ENCODE peak calls at places on chromosomes 11 and 22, in eight cellular contexts. One of them, this sample, is unnamed.

GRCh38 chr11:69292221-69292648 is 1.7 kb upstream of the MYEOV start:
- DNase-seq in naive thymus-derived CD4-positive, alpha-beta T cell: peak; percentile 47
- DNase-seq in DND-41: peak; percentile 35
- DNase-seq in CD8-positive, alpha-beta memory T cell: peak; percentile 59
- DNase-seq in heart left ventricle: no peak
- DNase-seq in cardiac muscle cell: peak; percentile 39
- DNase-seq in HCT116: no peak
- DNase-seq in AG04450: no peak
- DNase-seq in this sample: peak; percentile 25

GRCh38 chr11:30107899-30108298 is 91.1 kb upstream of the KCNA4 start:
- DNase-seq in AG04450: no peak
- DNase-seq in HCT116: no peak
- DNase-seq in naive thymus-derived CD4-positive, alpha-beta T cell: no peak
- DNase-seq in CD8-positive, alpha-beta memory T cell: no peak
- DNase-seq in heart left ventricle: no peak
- DNase-seq in cardiac muscle cell: peak; percentile 85
- DNase-seq in DND-41: no peak
- DNase-seq in this sample: no peak

GRCh38 chr11:131064373-131064991 is 148.2 kb upstream of the SNX19 start:
- DNase-seq in cardiac muscle cell: peak; percentile 72
- DNase-seq in HCT116: peak; percentile 13
- DNase-seq in CD8-positive, alpha-beta memory T cell: no peak
- DNase-seq in AG04450: peak; percentile 55
- DNase-seq in naive thymus-derived CD4-positive, alpha-beta T cell: no peak
- DNase-seq in DND-41: peak; percentile 58
- DNase-seq in heart left ventricle: peak; percentile 48
- DNase-seq in this sample: no peak

GRCh38 chr11:1279674-1280055 is 29.8 kb downstream of the TOLLIP start:
- DNase-seq in HCT116: no peak
- DNase-seq in heart left ventricle: no peak
- DNase-seq in CD8-positive, alpha-beta memory T cell: no peak
- DNase-seq in AG04450: no peak
- DNase-seq in cardiac muscle cell: no peak
- DNase-seq in naive thymus-derived CD4-positive, alpha-beta T cell: no peak
- DNase-seq in DND-41: no peak
- DNase-seq in this sample: no peak

GRCh38 chr22:49238181-49239141 is 589.2 kb downstream of the BRD1 start:
- DNase-seq in CD8-positive, alpha-beta memory T cell: no peak
- DNase-seq in HCT116: no peak
- DNase-seq in AG04450: no peak
- DNase-seq in DND-41: no peak
- DNase-seq in heart left ventricle: no peak
- DNase-seq in cardiac muscle cell: no peak
- DNase-seq in naive thymus-derived CD4-positive, alpha-beta T cell: no peak
- DNase-seq in this sample: no peak

GRCh38 chr11:13962562-13963168 is at the start of gene SPON1:
- DNase-seq in HCT116: no peak
- DNase-seq in DND-41: no peak
- DNase-seq in cardiac muscle cell: peak; percentile 59
- DNase-seq in naive thymus-derived CD4-positive, alpha-beta T cell: peak; percentile 34
- DNase-seq in AG04450: no peak
- DNase-seq in heart left ventricle: peak; percentile 51
- DNase-seq in CD8-positive, alpha-beta memory T cell: peak; percentile 66
- DNase-seq in this sample: peak; percentile 51

GRCh38 chr22:17706451-17706900 is 67.8 kb downstream of the BID start:
- DNase-seq in cardiac muscle cell: peak; percentile 90
- DNase-seq in HCT116: peak; percentile 54
- DNase-seq in DND-41: peak; percentile 83
- DNase-seq in naive thymus-derived CD4-positive, alpha-beta T cell: peak; percentile 8
- DNase-seq in CD8-positive, alpha-beta memory T cell: no peak
- DNase-seq in heart left ventricle: peak; percentile 38
- DNase-seq in AG04450: peak; percentile 65
- DNase-seq in this sample: no peak

GRCh38 chr22:31870890-31871289 is 73.4 kb upstream of the YWHAH start:
- DNase-seq in cardiac muscle cell: peak; percentile 41
- DNase-seq in CD8-positive, alpha-beta memory T cell: no peak
- DNase-seq in heart left ventricle: no peak
- DNase-seq in HCT116: no peak
- DNase-seq in naive thymus-derived CD4-positive, alpha-beta T cell: no peak
- DNase-seq in DND-41: no peak
- DNase-seq in AG04450: no peak
- DNase-seq in this sample: no peak

GRCh38 chr22:25896098-25896497 is 154.1 kb downstream of the MYO18B start:
- DNase-seq in HCT116: no peak
- DNase-seq in heart left ventricle: no peak
- DNase-seq in AG04450: no peak
- DNase-seq in CD8-positive, alpha-beta memory T cell: no peak
- DNase-seq in naive thymus-derived CD4-positive, alpha-beta T cell: no peak
- DNase-seq in cardiac muscle cell: no peak
- DNase-seq in DND-41: no peak
- DNase-seq in this sample: no peak

GRCh38 chr11:12137938-12138731 is 27.7 kb downstream of the MICAL2 start:
- DNase-seq in naive thymus-derived CD4-positive, alpha-beta T cell: no peak
- DNase-seq in CD8-positive, alpha-beta memory T cell: no peak
- DNase-seq in cardiac muscle cell: peak; percentile 78
- DNase-seq in AG04450: peak; percentile 83
- DNase-seq in DND-41: no peak
- DNase-seq in heart left ventricle: no peak
- DNase-seq in HCT116: no peak
- DNase-seq in this sample: no peak

GRCh38 chr22:38872172-38872830 is at the start of gene CBX6:
- DNase-seq in heart left ventricle: peak; percentile 96
- DNase-seq in DND-41: peak; percentile 95
- DNase-seq in CD8-positive, alpha-beta memory T cell: peak; percentile 95
- DNase-seq in HCT116: peak; percentile 78
- DNase-seq in AG04450: peak; percentile 63
- DNase-seq in cardiac muscle cell: peak; percentile 96
- DNase-seq in naive thymus-derived CD4-positive, alpha-beta T cell: peak; percentile 94
- DNase-seq in this sample: peak; percentile 93

GRCh38 chr11:128018692-128019091 is 568.7 kb downstream of the ETS1 start:
- DNase-seq in AG04450: no peak
- DNase-seq in naive thymus-derived CD4-positive, alpha-beta T cell: no peak
- DNase-seq in heart left ventricle: no peak
- DNase-seq in cardiac muscle cell: no peak
- DNase-seq in CD8-positive, alpha-beta memory T cell: no peak
- DNase-seq in DND-41: no peak
- DNase-seq in HCT116: no peak
- DNase-seq in this sample: no peak

GRCh38 chr11:72422414-72422813 is 11.9 kb downstream of the CLPB start:
- DNase-seq in CD8-positive, alpha-beta memory T cell: no peak
- DNase-seq in heart left ventricle: no peak
- DNase-seq in naive thymus-derived CD4-positive, alpha-beta T cell: no peak
- DNase-seq in HCT116: no peak
- DNase-seq in cardiac muscle cell: no peak
- DNase-seq in AG04450: no peak
- DNase-seq in DND-41: no peak
- DNase-seq in this sample: no peak

GRCh38 chr11:76850815-76851214 is 9.9 kb upstream of the ACER3 start:
- DNase-seq in naive thymus-derived CD4-positive, alpha-beta T cell: no peak
- DNase-seq in HCT116: no peak
- DNase-seq in cardiac muscle cell: peak; percentile 19
- DNase-seq in heart left ventricle: peak; percentile 52
- DNase-seq in DND-41: no peak
- DNase-seq in CD8-positive, alpha-beta memory T cell: no peak
- DNase-seq in AG04450: no peak
- DNase-seq in this sample: no peak

GRCh38 chr11:133331031-133331430 is 201.3 kb downstream of the OPCML start:
- DNase-seq in CD8-positive, alpha-beta memory T cell: no peak
- DNase-seq in cardiac muscle cell: no peak
- DNase-seq in AG04450: no peak
- DNase-seq in heart left ventricle: no peak
- DNase-seq in naive thymus-derived CD4-positive, alpha-beta T cell: no peak
- DNase-seq in DND-41: no peak
- DNase-seq in HCT116: no peak
- DNase-seq in this sample: no peak

GRCh38 chr11:117885777-117886176 is 9.3 kb upstream of the FXYD6 start:
- DNase-seq in AG04450: no peak
- DNase-seq in heart left ventricle: peak; percentile 86
- DNase-seq in naive thymus-derived CD4-positive, alpha-beta T cell: no peak
- DNase-seq in DND-41: no peak
- DNase-seq in cardiac muscle cell: peak; percentile 72
- DNase-seq in HCT116: no peak
- DNase-seq in CD8-positive, alpha-beta memory T cell: no peak
- DNase-seq in this sample: no peak

GRCh38 chr22:38443675-38444521 is 11.1 kb downstream of the KCNJ4 start:
- DNase-seq in AG04450: no peak
- DNase-seq in CD8-positive, alpha-beta memory T cell: no peak
- DNase-seq in naive thymus-derived CD4-positive, alpha-beta T cell: no peak
- DNase-seq in DND-41: no peak
- DNase-seq in cardiac muscle cell: no peak
- DNase-seq in heart left ventricle: no peak
- DNase-seq in HCT116: no peak
- DNase-seq in this sample: no peak

GRCh38 chr22:28600546-28601143 is 79.0 kb downstream of the TTC28 start:
- DNase-seq in naive thymus-derived CD4-positive, alpha-beta T cell: peak; percentile 56
- DNase-seq in cardiac muscle cell: peak; percentile 78
- DNase-seq in CD8-positive, alpha-beta memory T cell: no peak
- DNase-seq in heart left ventricle: no peak
- DNase-seq in DND-41: peak; percentile 21
- DNase-seq in AG04450: peak; percentile 30
- DNase-seq in HCT116: peak; percentile 24
- DNase-seq in this sample: no peak

GRCh38 chr22:24450600-24450999 is 23.2 kb downstream of the ADORA2A start:
- DNase-seq in AG04450: no peak
- DNase-seq in heart left ventricle: no peak
- DNase-seq in cardiac muscle cell: peak; percentile 28
- DNase-seq in naive thymus-derived CD4-positive, alpha-beta T cell: no peak
- DNase-seq in HCT116: no peak
- DNase-seq in CD8-positive, alpha-beta memory T cell: no peak
- DNase-seq in DND-41: no peak
- DNase-seq in this sample: no peak

GRCh38 chr11:64453466-64453865 is 94.5 kb downstream of the RPS6KA4 start:
- DNase-seq in AG04450: no peak
- DNase-seq in heart left ventricle: no peak
- DNase-seq in HCT116: no peak
- DNase-seq in cardiac muscle cell: no peak
- DNase-seq in naive thymus-derived CD4-positive, alpha-beta T cell: no peak
- DNase-seq in DND-41: no peak
- DNase-seq in CD8-positive, alpha-beta memory T cell: no peak
- DNase-seq in this sample: no peak

GRCh38 chr11:13679768-13680167 is 11.3 kb downstream of the FAR1 start:
- DNase-seq in heart left ventricle: no peak
- DNase-seq in cardiac muscle cell: no peak
- DNase-seq in HCT116: no peak
- DNase-seq in naive thymus-derived CD4-positive, alpha-beta T cell: no peak
- DNase-seq in DND-41: no peak
- DNase-seq in CD8-positive, alpha-beta memory T cell: no peak
- DNase-seq in AG04450: no peak
- DNase-seq in this sample: no peak

GRCh38 chr22:49953680-49954344 is 6.8 kb upstream of the PIM3 start:
- DNase-seq in cardiac muscle cell: no peak
- DNase-seq in CD8-positive, alpha-beta memory T cell: no peak
- DNase-seq in heart left ventricle: peak; percentile 47
- DNase-seq in naive thymus-derived CD4-positive, alpha-beta T cell: no peak
- DNase-seq in AG04450: no peak
- DNase-seq in DND-41: no peak
- DNase-seq in HCT116: no peak
- DNase-seq in this sample: no peak

GRCh38 chr11:126267650-126268049 is 1.0 kb downstream of the SRPRA start:
- DNase-seq in DND-41: no peak
- DNase-seq in heart left ventricle: no peak
- DNase-seq in HCT116: no peak
- DNase-seq in AG04450: no peak
- DNase-seq in CD8-positive, alpha-beta memory T cell: no peak
- DNase-seq in naive thymus-derived CD4-positive, alpha-beta T cell: no peak
- DNase-seq in cardiac muscle cell: no peak
- DNase-seq in this sample: no peak
- H3K27ac ChIP-seq in DND-41: peak overlapping the region; percentile 94
- H3K27ac ChIP-seq in heart left ventricle: peak overlapping the region; percentile 87
- H3K27ac ChIP-seq in HCT116: peak overlapping the region; percentile 69
- H3K27ac ChIP-seq in AG04450: peak overlapping the region; percentile 92
- H3K27ac ChIP-seq in CD8-positive, alpha-beta memory T cell: peak overlapping the region; percentile 97
- H3K27ac ChIP-seq in naive thymus-derived CD4-positive, alpha-beta T cell: peak overlapping the region; percentile 94
- H3K27ac ChIP-seq in cardiac muscle cell: peak overlapping the region; percentile 93
- H3K27ac ChIP-seq in this sample: peak overlapping the region; percentile 90

DNA sequence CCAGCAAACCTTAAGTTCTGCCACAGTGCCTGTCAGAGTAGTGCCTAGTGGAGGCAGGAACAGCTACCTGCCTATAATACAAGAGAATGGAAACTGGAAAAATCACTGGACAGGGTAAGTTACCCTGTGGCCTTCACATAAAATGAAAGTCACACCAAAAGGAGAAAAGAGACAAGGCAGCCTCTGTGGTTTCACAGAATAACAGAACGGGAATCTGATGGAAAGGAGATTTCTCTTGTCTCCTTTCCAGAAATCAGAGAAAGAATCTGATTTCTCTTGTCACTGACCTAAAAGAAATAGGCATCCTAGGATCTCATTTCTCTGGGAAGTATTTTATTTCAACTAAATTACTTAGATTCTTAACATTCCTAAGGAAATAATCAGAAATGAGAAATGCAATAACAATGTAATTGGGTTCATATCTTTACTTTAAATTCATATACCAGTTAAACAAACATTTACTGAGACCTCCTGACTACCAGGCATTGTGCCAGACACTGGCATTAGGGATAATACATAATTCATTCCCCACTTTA is 41.6 kb downstream of the PRCP start:
- DNase-seq in heart left ventricle: no peak
- DNase-seq in AG04450: peak; percentile 23
- DNase-seq in cardiac muscle cell: peak; percentile 67
- DNase-seq in DND-41: no peak
- DNase-seq in naive thymus-derived CD4-positive, alpha-beta T cell: no peak
- DNase-seq in CD8-positive, alpha-beta memory T cell: no peak
- DNase-seq in HCT116: no peak
- DNase-seq in this sample: no peak
- H3K27ac ChIP-seq in heart left ventricle: no peak overlapping the region
- H3K27ac ChIP-seq in AG04450: peak overlapping the region; percentile 95
- H3K27ac ChIP-seq in cardiac muscle cell: no peak overlapping the region
- H3K27ac ChIP-seq in DND-41: no peak overlapping the region
- H3K27ac ChIP-seq in naive thymus-derived CD4-positive, alpha-beta T cell: no peak overlapping the region
- H3K27ac ChIP-seq in CD8-positive, alpha-beta memory T cell: no peak overlapping the region
- H3K27ac ChIP-seq in HCT116: peak overlapping the region; percentile 24
- H3K27ac ChIP-seq in this sample: no peak overlapping the region

DNA sequence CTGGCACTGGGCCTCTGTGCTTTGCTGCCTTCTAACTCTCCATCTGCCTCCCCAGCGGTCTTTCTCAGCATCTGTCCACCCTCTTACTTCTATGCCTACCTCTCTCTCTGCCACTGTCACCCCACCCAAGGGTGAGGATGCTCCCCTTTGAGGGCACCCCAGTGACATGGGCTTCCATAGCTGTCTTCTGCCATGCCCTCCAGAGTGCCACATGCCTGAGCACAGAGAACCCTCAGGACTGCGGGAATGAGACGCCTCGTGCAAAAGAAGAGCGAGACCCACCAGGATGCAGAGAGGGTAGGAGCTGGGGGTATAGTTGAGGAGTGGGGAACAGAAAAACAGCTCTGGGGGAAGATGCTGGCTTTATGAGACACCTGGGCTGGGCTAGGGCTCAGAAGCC is 64.3 kb downstream of the BTG4 start:
- DNase-seq in CD8-positive, alpha-beta memory T cell: no peak
- DNase-seq in cardiac muscle cell: no peak
- DNase-seq in HCT116: no peak
- DNase-seq in DND-41: no peak
- DNase-seq in naive thymus-derived CD4-positive, alpha-beta T cell: no peak
- DNase-seq in heart left ventricle: no peak
- DNase-seq in AG04450: no peak
- DNase-seq in this sample: no peak
- H3K27ac ChIP-seq in CD8-positive, alpha-beta memory T cell: no peak overlapping the region
- H3K27ac ChIP-seq in cardiac muscle cell: no peak overlapping the region
- H3K27ac ChIP-seq in HCT116: no peak overlapping the region
- H3K27ac ChIP-seq in DND-41: no peak overlapping the region
- H3K27ac ChIP-seq in naive thymus-derived CD4-positive, alpha-beta T cell: no peak overlapping the region
- H3K27ac ChIP-seq in heart left ventricle: no peak overlapping the region
- H3K27ac ChIP-seq in AG04450: no peak overlapping the region
- H3K27ac ChIP-seq in this sample: no peak overlapping the region

GRCh38 chr22:20510811-20511577 is 3.6 kb downstream of the MED15 start:
- DNase-seq in DND-41: no peak
- DNase-seq in AG04450: no peak
- DNase-seq in CD8-positive, alpha-beta memory T cell: no peak
- DNase-seq in naive thymus-derived CD4-positive, alpha-beta T cell: no peak
- DNase-seq in heart left ventricle: no peak
- DNase-seq in cardiac muscle cell: no peak
- DNase-seq in HCT116: no peak
- DNase-seq in this sample: no peak
- H3K27ac ChIP-seq in DND-41: no peak overlapping the region
- H3K27ac ChIP-seq in AG04450: peak overlapping the region; percentile 21
- H3K27ac ChIP-seq in CD8-positive, alpha-beta memory T cell: no peak overlapping the region
- H3K27ac ChIP-seq in naive thymus-derived CD4-positive, alpha-beta T cell: no peak overlapping the region
- H3K27ac ChIP-seq in heart left ventricle: peak overlapping the region; percentile 94
- H3K27ac ChIP-seq in cardiac muscle cell: peak overlapping the region; percentile 92
- H3K27ac ChIP-seq in HCT116: no peak overlapping the region
- H3K27ac ChIP-seq in this sample: no peak overlapping the region